ENCODE peak calls at places on chromosomes 6 and 20, in seven cellular contexts. I is left ventricle myocardium inferior, Z is fibroblast of mammary gland, E is Calu3, K is ovary, Y is astrocyte of the spinal cord, B is endothelial cell. U is an unnamed sample.

GRCh38 chr6:165726915-165727314 is 63.9 kb upstream of the PDE10A start:
- DNase-seq in E (no peak), Y (peak; percentile 16), I (no peak), K (no peak), B (no peak), Z (peak; percentile 20), U (no peak)

GRCh38 chr20:46814366-46815232 is 80.0 kb upstream of the EYA2 start:
- DNase-seq in K (no peak), Z (peak; percentile 78), B (no peak), E (peak; percentile 79), Y (peak; percentile 86), I (no peak), U (no peak)

GRCh38 chr6:159677226-159677901 is 15.7 kb downstream of the SOD2 start:
- DNase-seq in I (no peak), E (no peak), Z (no peak), Y (no peak), K (no peak), B (no peak), U (no peak)

GRCh38 chr6:14079971-14080370 is 37.6 kb upstream of the CD83 start:
- DNase-seq in K (no peak), B (no peak), I (no peak), Z (no peak), Y (peak; percentile 62), E (no peak), U (no peak)

GRCh38 chr6:146312606-146313005 is 231.0 kb upstream of the RAB32 start:
- DNase-seq in B (no peak), Z (no peak), E (no peak), I (no peak), K (no peak), Y (no peak), U (no peak)

GRCh38 chr20:32922466-32922865 is 63.7 kb downstream of the EFCAB8 start:
- DNase-seq in E (no peak), K (no peak), Y (no peak), I (no peak), Z (no peak), B (no peak), U (no peak)

GRCh38 chr6:135114355-135115145 is 59.9 kb upstream of the HBS1L start:
- DNase-seq in E (no peak), Z (no peak), B (no peak), K (no peak), Y (no peak), I (no peak), U (no peak)

GRCh38 chr20:62688855-62689460 is 19.7 kb upstream of the NTSR1 start:
- DNase-seq in Z (no peak), B (no peak), K (no peak), E (no peak), I (no peak), Y (peak; percentile 23), U (no peak)

GRCh38 chr6:14123331-14124105 is 5.9 kb downstream of the CD83 start:
- DNase-seq in Y (no peak), E (no peak), I (no peak), B (no peak), K (no peak), Z (no peak), U (no peak)

GRCh38 chr6:36962874-36963273 is 8.3 kb downstream of the PI16 start:
- DNase-seq in K (no peak), B (peak; percentile 83), Y (no peak), E (peak; percentile 69), Z (peak; percentile 28), I (peak; percentile 73), U (no peak)

GRCh38 chr20:60583741-60584140 is 625.5 kb downstream of the CDH26 start:
- DNase-seq in I (no peak), B (no peak), Y (no peak), E (no peak), Z (peak; percentile 51), K (no peak), U (no peak)

GRCh38 chr20:33554914-33555420 is 65.1 kb downstream of the CBFA2T2 start:
- DNase-seq in K (no peak), E (peak; percentile 51), B (no peak), Z (peak; percentile 95), I (no peak), Y (peak; percentile 96), U (no peak)

GRCh38 chr6:24126586-24127192 is 674 bp downstream of the NRSN1 start:
- DNase-seq in B (peak; percentile 79), I (no peak), K (no peak), E (peak; percentile 75), Z (peak; percentile 55), Y (peak; percentile 62), U (peak; percentile 79)

GRCh38 chr6:66226099-66226498 is 519.1 kb upstream of the EYS start:
- DNase-seq in Y (peak; percentile 1), K (no peak), B (no peak), E (no peak), I (no peak), Z (peak; percentile 8), U (no peak)

GRCh38 chr6:43993881-43994523 is 133.2 kb downstream of the MRPL14 start:
- DNase-seq in Z (no peak), B (no peak), Y (no peak), E (peak; percentile 73), I (no peak), K (no peak), U (no peak)

GRCh38 chr6:4460595-4461475 is 315.4 kb upstream of the CDYL start:
- DNase-seq in B (no peak), K (peak; percentile 57), Y (peak; percentile 47), Z (peak; percentile 85), I (peak; percentile 77), E (no peak), U (no peak)

GRCh38 chr20:1861347-1861987 is 33.7 kb upstream of the SIRPA start:
- DNase-seq in I (no peak), Y (peak; percentile 24), Z (no peak), K (no peak), E (no peak), B (no peak), U (no peak)

GRCh38 chr6:53628354-53629119 is 37.0 kb downstream of the KLHL31 start:
- DNase-seq in B (no peak), Y (peak; percentile 73), E (no peak), I (no peak), Z (peak; percentile 89), K (no peak), U (no peak)

GRCh38 chr6:69719602-69720193 is 77.1 kb downstream of the LMBRD1 start:
- DNase-seq in K (no peak), E (peak; percentile 41), Y (peak; percentile 42), I (no peak), Z (peak; percentile 42), B (no peak), U (no peak)

GRCh38 chr20:12925214-12925755 is 83.5 kb upstream of the SPTLC3 start:
- DNase-seq in Z (peak; percentile 85), E (peak; percentile 59), K (peak; percentile 13), Y (peak; percentile 89), I (no peak), B (peak; percentile 57), U (peak; percentile 56)

GRCh38 chr6:137637161-137637560 is 143.0 kb upstream of the OLIG3 start:
- DNase-seq in I (no peak), B (no peak), Y (peak; percentile 96), E (peak; percentile 32), K (peak; percentile 46), Z (peak; percentile 97), U (no peak)

GRCh38 chr6:137638926-137639706 is 144.9 kb upstream of the OLIG3 start:
- DNase-seq in B (no peak), Y (peak; percentile 26), K (no peak), I (no peak), E (no peak), Z (no peak), U (no peak)

GRCh38 chr6:137640086-137640485 is 145.9 kb upstream of the OLIG3 start:
- DNase-seq in Z (no peak), K (no peak), Y (no peak), I (no peak), E (no peak), B (no peak), U (no peak)

GRCh38 chr6:137645850-137646249 is 151.7 kb upstream of the OLIG3 start:
- DNase-seq in Z (no peak), E (no peak), I (no peak), K (no peak), Y (no peak), B (no peak), U (no peak)

DNA sequence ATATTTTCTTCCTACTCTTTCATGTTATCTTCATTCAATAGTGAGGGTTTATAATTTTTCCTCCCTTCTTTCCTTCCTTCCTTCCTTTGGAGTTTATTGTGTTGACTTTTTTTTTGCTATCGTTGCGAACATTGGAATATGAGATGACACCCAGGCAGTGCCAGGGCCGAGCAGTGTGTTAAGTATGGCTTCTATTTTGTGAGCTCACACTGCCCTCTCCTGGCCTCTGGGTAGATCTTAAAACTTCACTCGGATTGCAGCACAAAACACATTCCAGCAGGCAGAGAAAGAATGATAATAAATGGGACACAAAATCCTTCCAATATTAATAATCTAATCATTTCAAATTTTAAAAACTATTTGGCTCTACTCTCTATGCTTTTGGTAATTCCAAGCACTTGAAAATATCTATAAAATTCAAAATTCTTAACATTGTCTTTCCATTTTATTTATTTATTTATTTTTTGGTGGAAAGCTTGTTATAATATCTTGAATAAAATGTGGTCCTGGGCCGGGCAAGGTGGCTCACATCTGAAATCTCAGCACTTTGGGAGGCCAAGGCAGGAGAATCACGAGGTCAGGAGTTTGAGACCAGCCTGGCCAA is 147.4 kb upstream of the OLIG3 start:
- DNase-seq in Y (peak; percentile 80), B (peak; percentile 64), I (peak; percentile 45), K (peak; percentile 70), Z (peak; percentile 80), E (peak; percentile 53), U (peak; percentile 59)
- TF ChIP-seq CTCF in Y (peak; percentile 64), B (peak; percentile 51), I (peak; percentile 77), K (peak; percentile 19), Z (peak; percentile 70), E (no peak), U (peak; percentile 56)

GRCh38 chr6:103672169-103672568 is 1187.5 kb downstream of the HACE1 start:
- DNase-seq in Z (peak; percentile 1), I (no peak), B (no peak), E (no peak), Y (peak; percentile 45), K (no peak), U (no peak)
- TF ChIP-seq CTCF in Z (no peak), I (no peak), B (peak; percentile 35), E (no peak), Y (peak; percentile 33), K (no peak), U (no peak)

DNA sequence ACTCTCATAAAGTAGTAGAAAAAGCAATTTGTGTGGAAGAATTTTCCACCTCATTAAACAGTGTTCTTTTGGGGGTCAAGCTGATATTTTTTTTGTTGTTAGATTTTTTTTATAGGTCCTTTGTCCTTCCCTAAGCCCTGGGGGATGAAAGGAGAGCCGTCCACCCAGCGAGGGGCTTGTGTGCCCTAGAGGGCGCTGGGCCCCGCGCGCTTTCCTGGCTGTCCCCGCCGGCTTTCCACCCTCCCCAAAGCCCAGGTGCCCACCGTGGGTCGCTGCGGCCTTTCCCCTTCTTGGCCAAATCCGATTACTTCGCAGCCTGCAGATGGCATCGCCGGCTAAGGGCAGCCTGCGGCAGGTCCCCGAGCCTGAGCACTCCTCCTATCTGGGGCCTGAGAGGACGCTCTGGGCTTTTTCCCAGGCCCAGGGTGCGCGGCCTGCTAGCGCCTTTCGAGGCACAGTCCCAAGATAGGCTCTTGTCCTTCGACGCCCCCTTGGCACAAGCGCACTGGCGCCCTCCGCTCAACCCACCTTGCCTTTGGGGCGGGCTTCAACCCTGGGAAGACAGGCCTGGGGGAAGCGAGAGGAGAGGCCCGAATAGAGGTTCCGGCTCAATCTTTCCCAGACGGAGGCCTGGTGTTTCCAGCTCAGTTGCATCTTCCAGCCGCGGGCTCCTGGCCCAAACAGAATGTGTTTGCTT is 33.6 kb downstream of the TFAP2A start:
- DNase-seq in K (no peak), E (no peak), I (no peak), Z (no peak), Y (no peak), B (no peak), U (no peak)
- TF ChIP-seq CTCF in K (no peak), E (no peak), I (no peak), Z (no peak), Y (no peak), B (no peak), U (no peak)

GRCh38 chr6:21227486-21227885 is 366.1 kb upstream of the SOX4 start:
- DNase-seq in Z (peak; percentile 18), Y (peak; percentile 34), B (no peak), I (no peak), E (no peak), K (no peak), U (no peak)
- TF ChIP-seq CTCF in Z (peak; percentile 4), Y (no peak), B (no peak), I (no peak), E (no peak), K (no peak), U (no peak)